ENCODE peak calls at places on chromosomes 11 and 22, in seven cellular contexts. One of them, this sample, is unnamed.
A peak's percentile ranks its signal among the peaks of the same experiment; 100 is the strongest.

GRCh38 chr11:22634897-22635629 is 9.4 kb upstream of the FANCF start:
- DNase-seq in H9: peak; percentile 72
- DNase-seq in kidney: no peak
- DNase-seq in stomach: no peak
- DNase-seq in mammary epithelial cell: peak; percentile 29
- DNase-seq in naive thymus-derived CD8-positive, alpha-beta T cell: no peak
- DNase-seq in activated naive CD8-positive, alpha-beta T cell treated with anti-CD3 and anti-CD28 coated beads, Interleukin-2, amount 10 ng/mL, durations not matched to agents 7 days and 5 days: no peak
- DNase-seq in this sample: peak; percentile 17

GRCh38 chr11:105179542-105180278 is 40.1 kb upstream of the CARD18 start:
- DNase-seq in naive thymus-derived CD8-positive, alpha-beta T cell: no peak
- DNase-seq in H9: no peak
- DNase-seq in kidney: no peak
- DNase-seq in activated naive CD8-positive, alpha-beta T cell treated with anti-CD3 and anti-CD28 coated beads, Interleukin-2, amount 10 ng/mL, durations not matched to agents 7 days and 5 days: no peak
- DNase-seq in mammary epithelial cell: no peak
- DNase-seq in stomach: no peak
- DNase-seq in this sample: peak; percentile 15

GRCh38 chr22:36464715-36465231 is 16.7 kb downstream of the TXN2 start:
- DNase-seq in mammary epithelial cell: no peak
- DNase-seq in H9: no peak
- DNase-seq in activated naive CD8-positive, alpha-beta T cell treated with anti-CD3 and anti-CD28 coated beads, Interleukin-2, amount 10 ng/mL, durations not matched to agents 7 days and 5 days: no peak
- DNase-seq in naive thymus-derived CD8-positive, alpha-beta T cell: no peak
- DNase-seq in kidney: no peak
- DNase-seq in stomach: no peak
- DNase-seq in this sample: no peak

GRCh38 chr11:116990061-116990473 is 108.2 kb downstream of the SIK3 start:
- DNase-seq in activated naive CD8-positive, alpha-beta T cell treated with anti-CD3 and anti-CD28 coated beads, Interleukin-2, amount 10 ng/mL, durations not matched to agents 7 days and 5 days: no peak
- DNase-seq in naive thymus-derived CD8-positive, alpha-beta T cell: no peak
- DNase-seq in mammary epithelial cell: peak; percentile 71
- DNase-seq in kidney: no peak
- DNase-seq in H9: no peak
- DNase-seq in stomach: no peak
- DNase-seq in this sample: peak; percentile 35

GRCh38 chr11:82007536-82007935 is 726.1 kb downstream of the FAM181B start:
- DNase-seq in H9: no peak
- DNase-seq in activated naive CD8-positive, alpha-beta T cell treated with anti-CD3 and anti-CD28 coated beads, Interleukin-2, amount 10 ng/mL, durations not matched to agents 7 days and 5 days: no peak
- DNase-seq in naive thymus-derived CD8-positive, alpha-beta T cell: no peak
- DNase-seq in mammary epithelial cell: no peak
- DNase-seq in stomach: no peak
- DNase-seq in kidney: no peak
- DNase-seq in this sample: no peak

GRCh38 chr11:72102162-72102561 is 935 bp downstream of the LAMTOR1 start:
- DNase-seq in activated naive CD8-positive, alpha-beta T cell treated with anti-CD3 and anti-CD28 coated beads, Interleukin-2, amount 10 ng/mL, durations not matched to agents 7 days and 5 days: no peak
- DNase-seq in stomach: no peak
- DNase-seq in H9: no peak
- DNase-seq in kidney: no peak
- DNase-seq in naive thymus-derived CD8-positive, alpha-beta T cell: no peak
- DNase-seq in mammary epithelial cell: no peak
- DNase-seq in this sample: no peak

GRCh38 chr11:8720376-8720775 is 37.8 kb downstream of the RPL27A start:
- DNase-seq in H9: no peak
- DNase-seq in mammary epithelial cell: no peak
- DNase-seq in naive thymus-derived CD8-positive, alpha-beta T cell: no peak
- DNase-seq in activated naive CD8-positive, alpha-beta T cell treated with anti-CD3 and anti-CD28 coated beads, Interleukin-2, amount 10 ng/mL, durations not matched to agents 7 days and 5 days: no peak
- DNase-seq in kidney: no peak
- DNase-seq in stomach: peak; percentile 40
- DNase-seq in this sample: no peak

GRCh38 chr11:29628584-29628983 is 388.2 kb downstream of the KCNA4 start:
- DNase-seq in mammary epithelial cell: no peak
- DNase-seq in H9: no peak
- DNase-seq in activated naive CD8-positive, alpha-beta T cell treated with anti-CD3 and anti-CD28 coated beads, Interleukin-2, amount 10 ng/mL, durations not matched to agents 7 days and 5 days: no peak
- DNase-seq in naive thymus-derived CD8-positive, alpha-beta T cell: no peak
- DNase-seq in stomach: no peak
- DNase-seq in kidney: no peak
- DNase-seq in this sample: no peak

GRCh38 chr11:128687321-128687720 is 6.6 kb upstream of the FLI1 start:
- DNase-seq in activated naive CD8-positive, alpha-beta T cell treated with anti-CD3 and anti-CD28 coated beads, Interleukin-2, amount 10 ng/mL, durations not matched to agents 7 days and 5 days: no peak
- DNase-seq in naive thymus-derived CD8-positive, alpha-beta T cell: no peak
- DNase-seq in stomach: no peak
- DNase-seq in H9: peak; percentile 84
- DNase-seq in kidney: peak; percentile 82
- DNase-seq in mammary epithelial cell: no peak
- DNase-seq in this sample: peak; percentile 37

GRCh38 chr11:62104816-62105610 is 18.8 kb upstream of the INCENP start:
- DNase-seq in stomach: no peak
- DNase-seq in kidney: no peak
- DNase-seq in activated naive CD8-positive, alpha-beta T cell treated with anti-CD3 and anti-CD28 coated beads, Interleukin-2, amount 10 ng/mL, durations not matched to agents 7 days and 5 days: no peak
- DNase-seq in mammary epithelial cell: no peak
- DNase-seq in H9: no peak
- DNase-seq in naive thymus-derived CD8-positive, alpha-beta T cell: peak; percentile 16
- DNase-seq in this sample: peak; percentile 84

GRCh38 chr22:49007013-49007653 is 820.5 kb downstream of the BRD1 start:
- DNase-seq in kidney: peak; percentile 56
- DNase-seq in activated naive CD8-positive, alpha-beta T cell treated with anti-CD3 and anti-CD28 coated beads, Interleukin-2, amount 10 ng/mL, durations not matched to agents 7 days and 5 days: no peak
- DNase-seq in stomach: peak; percentile 17
- DNase-seq in naive thymus-derived CD8-positive, alpha-beta T cell: no peak
- DNase-seq in H9: peak; percentile 15
- DNase-seq in mammary epithelial cell: no peak
- DNase-seq in this sample: no peak

GRCh38 chr11:58121101-58121500 is 4.2 kb downstream of the OR9I1 start:
- DNase-seq in stomach: no peak
- DNase-seq in mammary epithelial cell: no peak
- DNase-seq in kidney: no peak
- DNase-seq in naive thymus-derived CD8-positive, alpha-beta T cell: no peak
- DNase-seq in activated naive CD8-positive, alpha-beta T cell treated with anti-CD3 and anti-CD28 coated beads, Interleukin-2, amount 10 ng/mL, durations not matched to agents 7 days and 5 days: no peak
- DNase-seq in H9: no peak
- DNase-seq in this sample: no peak

GRCh38 chr11:32437406-32438345 is 2.3 kb upstream of the WT1 start:
- DNase-seq in H9: peak; percentile 83
- DNase-seq in naive thymus-derived CD8-positive, alpha-beta T cell: no peak
- DNase-seq in activated naive CD8-positive, alpha-beta T cell treated with anti-CD3 and anti-CD28 coated beads, Interleukin-2, amount 10 ng/mL, durations not matched to agents 7 days and 5 days: no peak
- DNase-seq in kidney: no peak
- DNase-seq in mammary epithelial cell: no peak
- DNase-seq in stomach: no peak
- DNase-seq in this sample: no peak

GRCh38 chr11:114262681-114263509 is 33.3 kb upstream of the NNMT start:
- DNase-seq in mammary epithelial cell: peak; percentile 33
- DNase-seq in kidney: no peak
- DNase-seq in activated naive CD8-positive, alpha-beta T cell treated with anti-CD3 and anti-CD28 coated beads, Interleukin-2, amount 10 ng/mL, durations not matched to agents 7 days and 5 days: no peak
- DNase-seq in stomach: no peak
- DNase-seq in H9: peak; percentile 54
- DNase-seq in naive thymus-derived CD8-positive, alpha-beta T cell: peak; percentile 37
- DNase-seq in this sample: peak; percentile 80